ENCODE peak calls at places on chromosomes 12 and 14, in eight cellular contexts. F, L, W, D, Z, T, Y and A are unnamed samples. For H3K27me3, the result is how much of the 10 kb centered on the place peaks cover.

GRCh38 chr14:96568646-96569045 is 66.5 kb downstream of the PAPOLA start:
- DNase-seq in F (no peak), L (no peak), W (no peak), D (no peak), Z (no peak), T (no peak), Y (no peak), A (no peak)

GRCh38 chr12:96249196-96250118 is 55.3 kb downstream of the ELK3 start:
- DNase-seq in F (peak), L (peak), W (peak), D (no peak), Z (no peak), T (no peak), Y (no peak), A (peak)

GRCh38 chr14:72751276-72752033 is 142.4 kb downstream of the DPF3 start:
- DNase-seq in F (peak), L (no peak), W (no peak), D (no peak), Z (no peak), T (no peak), Y (no peak), A (no peak)

GRCh38 chr12:124727244-124727673 is 136.4 kb downstream of the SCARB1 start:
- DNase-seq in F (no peak), L (peak), W (peak), D (peak), Z (peak), T (no peak), Y (peak), A (peak)

GRCh38 chr14:92880851-92881250 is 42.1 kb upstream of the CHGA start:
- DNase-seq in F (peak), L (no peak), W (no peak), D (no peak), Z (peak), T (no peak), Y (peak), A (no peak)

GRCh38 chr12:27052176-27052575 is 29.8 kb downstream of the MED21 start:
- DNase-seq in F (no peak), L (no peak), W (no peak), D (no peak), Z (no peak), T (no peak), Y (no peak), A (no peak)

GRCh38 chr12:52182898-52183543 is 8.8 kb downstream of the KRT80 start:
- DNase-seq in F (peak), L (no peak), W (no peak), D (no peak), Z (no peak), T (no peak), Y (no peak), A (no peak)

GRCh38 chr12:60152756-60153155 is 556.9 kb downstream of the SLC16A7 start:
- DNase-seq in F (no peak), L (no peak), W (no peak), D (no peak), Z (no peak), T (no peak), Y (no peak), A (no peak)

GRCh38 chr14:32251530-32251929 is 48.5 kb upstream of the RNU6-8 start:
- DNase-seq in F (peak), L (no peak), W (no peak), D (no peak), Z (no peak), T (no peak), Y (no peak), A (no peak)

GRCh38 chr12:96427269-96427729 is 27.1 kb upstream of the CDK17 start:
- DNase-seq in F (peak), L (peak), W (peak), D (peak), Z (no peak), T (no peak), Y (peak), A (peak)

GRCh38 chr12:93192878-93193277 is 184.8 kb upstream of the NUDT4 start:
- DNase-seq in F (no peak), L (no peak), W (no peak), D (no peak), Z (no peak), T (no peak), Y (no peak), A (no peak)

GRCh38 chr12:109461049-109461845 is 15.9 kb downstream of the KCTD10 start:
- DNase-seq in F (peak), L (no peak), W (peak), D (no peak), Z (no peak), T (no peak), Y (no peak), A (peak)

GRCh38 chr12:26001530-26001929 is 43.0 kb downstream of the RASSF8 start:
- DNase-seq in F (no peak), L (no peak), W (no peak), D (no peak), Z (no peak), T (no peak), Y (no peak), A (no peak)

GRCh38 chr14:47425302-47425701 is 250.1 kb downstream of the MDGA2 start:
- DNase-seq in F (no peak), L (no peak), W (no peak), D (no peak), Z (no peak), T (no peak), Y (no peak), A (no peak)

GRCh38 chr12:78916845-78917480 is 52.4 kb downstream of the SYT1 start:
- DNase-seq in F (peak), L (no peak), W (no peak), D (no peak), Z (no peak), T (no peak), Y (no peak), A (no peak)

GRCh38 chr14:89000007-89000942 is 175.8 kb downstream of the TTC8 start:
- DNase-seq in F (peak), L (no peak), W (peak), D (no peak), Z (no peak), T (no peak), Y (peak), A (no peak)

GRCh38 chr14:63543826-63544320 is 696 bp upstream of the PPP2R5E start:
- DNase-seq in F (no peak), L (no peak), W (peak), D (no peak), Z (peak), T (no peak), Y (peak), A (no peak)

GRCh38 chr12:104604070-104604994 is 147.6 kb downstream of the CHST11 start:
- DNase-seq in F (peak), L (peak), W (peak), D (peak), Z (peak), T (peak), Y (peak), A (peak)

GRCh38 chr14:68246074-68246980 is 426.7 kb downstream of the RAD51B start:
- DNase-seq in F (no peak), L (no peak), W (no peak), D (no peak), Z (no peak), T (no peak), Y (peak), A (no peak)

GRCh38 chr12:67271976-67272375 is 2.8 kb downstream of the CAND1 start:
- DNase-seq in F (peak), L (no peak), W (no peak), D (no peak), Z (no peak), T (no peak), Y (no peak), A (no peak)

GRCh38 chr12:108605690-108606406 is 8.0 kb upstream of the TMEM119 start:
- DNase-seq in F (no peak), L (no peak), W (no peak), D (no peak), Z (no peak), T (no peak), Y (no peak), A (no peak)

GRCh38 chr12:65602579-65603295 is 221.5 kb upstream of the HMGA2 start:
- DNase-seq in F (peak), L (peak), W (peak), D (peak), Z (peak), T (peak), Y (peak), A (peak)

GRCh38 chr12:117026921-117027250 is 72.3 kb downstream of the TESC start:
- DNase-seq in F (no peak), L (no peak), W (no peak), D (peak), Z (no peak), T (no peak), Y (no peak), A (no peak)

GRCh38 chr12:113065126-113066007 is 8.8 kb downstream of the DTX1 start:
- DNase-seq in F (no peak), L (no peak), W (no peak), D (no peak), Z (no peak), T (no peak), Y (no peak), A (no peak)

GRCh38 chr14:78875031-78875430 is 704.9 kb downstream of the NRXN3 start:
- DNase-seq in F (no peak), L (no peak), W (no peak), D (no peak), Z (no peak), T (no peak), Y (no peak), A (no peak)

GRCh38 chr14:58772814-58773620 is 135.3 kb downstream of the DACT1 start:
- DNase-seq in F (peak), L (no peak), W (no peak), D (no peak), Z (no peak), T (no peak), Y (no peak), A (no peak)

GRCh38 chr14:98909251-98909944 is 362.6 kb downstream of the BCL11B start:
- DNase-seq in F (no peak), L (no peak), W (peak), D (no peak), Z (no peak), T (no peak), Y (peak), A (no peak)

GRCh38 chr14:69441948-69442347 is 42.6 kb upstream of the PLEKHD1 start:
- DNase-seq in F (no peak), L (no peak), W (no peak), D (no peak), Z (no peak), T (no peak), Y (no peak), A (no peak)

GRCh38 chr14:53596845-53597525 is 359.6 kb downstream of the BMP4 start:
- DNase-seq in F (peak), L (no peak), W (no peak), D (no peak), Z (no peak), T (no peak), Y (no peak), A (no peak)

GRCh38 chr12:110022980-110023633 is 23.9 kb downstream of the ANKRD13A start:
- DNase-seq in F (peak), L (no peak), W (no peak), D (peak), Z (no peak), T (no peak), Y (no peak), A (no peak)

GRCh38 chr12:67519824-67520433 is 128.6 kb upstream of the DYRK2 start:
- DNase-seq in F (no peak), L (no peak), W (no peak), D (peak), Z (peak), T (no peak), Y (peak), A (no peak)

GRCh38 chr12:75779891-75780501 is 251.6 kb downstream of the PHLDA1 start:
- DNase-seq in F (no peak), L (no peak), W (no peak), D (no peak), Z (no peak), T (no peak), Y (no peak), A (no peak)

GRCh38 chr12:56299308-56299852 is 750 bp downstream of the CS start:
- DNase-seq in F (peak), L (no peak), W (no peak), D (no peak), Z (peak), T (no peak), Y (peak), A (no peak)

GRCh38 chr12:99979471-99979870 is 5.3 kb downstream of the ANKS1B start:
- DNase-seq in F (no peak), L (no peak), W (no peak), D (no peak), Z (no peak), T (no peak), Y (no peak), A (no peak)

GRCh38 chr12:48796976-48797375 is 8.1 kb upstream of the ADCY6 start:
- DNase-seq in F (no peak), L (no peak), W (no peak), D (no peak), Z (no peak), T (no peak), Y (no peak), A (no peak)

GRCh38 chr12:48800457-48800856 is 11.6 kb upstream of the ADCY6 start:
- DNase-seq in F (no peak), L (no peak), W (no peak), D (no peak), Z (no peak), T (no peak), Y (no peak), A (no peak)

GRCh38 chr12:48794870-48795269 is 6.0 kb upstream of the ADCY6 start:
- DNase-seq in F (peak), L (no peak), W (no peak), D (no peak), Z (no peak), T (no peak), Y (no peak), A (no peak)

GRCh38 chr12:48793696-48794095 is 4.8 kb upstream of the ADCY6 start:
- DNase-seq in F (no peak), L (no peak), W (no peak), D (no peak), Z (no peak), T (no peak), Y (no peak), A (no peak)

GRCh38 chr12:48795550-48796455 is 6.9 kb upstream of the ADCY6 start:
- DNase-seq in F (peak), L (peak), W (peak), D (peak), Z (peak), T (peak), Y (peak), A (peak)
- TF ChIP-seq POLR2A in F (peak), L (no peak), W (no peak), D (no peak), Z (no peak), T (no peak), Y (no peak), A (no peak)

DNA sequence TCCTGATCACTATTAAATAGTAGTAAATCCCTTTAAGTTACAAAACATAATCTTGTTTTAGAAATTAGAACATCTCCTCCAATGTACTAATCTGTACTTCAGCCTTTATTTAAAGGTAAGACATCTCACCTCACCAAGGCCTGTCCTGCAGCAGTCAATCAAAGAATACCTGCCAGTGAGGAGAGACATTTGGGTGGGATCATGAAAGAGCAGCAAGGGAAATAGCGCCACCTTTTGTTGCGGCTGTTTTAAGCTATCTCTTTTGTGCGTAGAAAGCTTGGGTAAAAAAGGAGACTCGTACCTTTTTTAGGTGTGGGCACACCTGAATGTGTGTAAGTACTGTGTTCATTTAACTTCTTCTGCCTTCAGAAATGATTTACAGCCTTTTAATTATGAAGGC is 117.8 kb upstream of the TMTC1 start:
- DNase-seq in F (no peak), L (no peak), W (no peak), D (no peak), Z (no peak), T (no peak), Y (no peak), A (no peak)
- TF ChIP-seq CTCF in F (no peak), L (no peak), W (no peak), D (no peak), Z (no peak), T (no peak), Y (no peak), A (peak)

GRCh38 chr12:14647028-14647750 is 49.2 kb downstream of the GUCY2C start:
- DNase-seq in F (no peak), L (no peak), W (no peak), D (no peak), Z (no peak), T (no peak), Y (no peak), A (no peak)
- H3K27me3 ChIP-seq in F (under half), L (under half), W (under half), D (under half), Z (under half), T (under half), Y (under half), A (under half)

GRCh38 chr14:60986500-60986899 is 5.5 kb downstream of the SLC38A6 start:
- DNase-seq in F (no peak), L (no peak), W (no peak), D (no peak), Z (no peak), T (no peak), Y (no peak), A (no peak)

GRCh38 chr14:60981626-60982455 is 796 bp downstream of the SLC38A6 start:
- DNase-seq in F (peak), L (no peak), W (peak), D (no peak), Z (no peak), T (no peak), Y (no peak), A (no peak)

GRCh38 chr14:60977848-60978247 is 3.0 kb downstream of the TRMT5 start:
- DNase-seq in F (no peak), L (no peak), W (no peak), D (no peak), Z (no peak), T (no peak), Y (no peak), A (no peak)

GRCh38 chr14:60984225-60984624 is 3.2 kb downstream of the SLC38A6 start:
- DNase-seq in F (no peak), L (no peak), W (no peak), D (no peak), Z (no peak), T (no peak), Y (no peak), A (no peak)

DNA sequence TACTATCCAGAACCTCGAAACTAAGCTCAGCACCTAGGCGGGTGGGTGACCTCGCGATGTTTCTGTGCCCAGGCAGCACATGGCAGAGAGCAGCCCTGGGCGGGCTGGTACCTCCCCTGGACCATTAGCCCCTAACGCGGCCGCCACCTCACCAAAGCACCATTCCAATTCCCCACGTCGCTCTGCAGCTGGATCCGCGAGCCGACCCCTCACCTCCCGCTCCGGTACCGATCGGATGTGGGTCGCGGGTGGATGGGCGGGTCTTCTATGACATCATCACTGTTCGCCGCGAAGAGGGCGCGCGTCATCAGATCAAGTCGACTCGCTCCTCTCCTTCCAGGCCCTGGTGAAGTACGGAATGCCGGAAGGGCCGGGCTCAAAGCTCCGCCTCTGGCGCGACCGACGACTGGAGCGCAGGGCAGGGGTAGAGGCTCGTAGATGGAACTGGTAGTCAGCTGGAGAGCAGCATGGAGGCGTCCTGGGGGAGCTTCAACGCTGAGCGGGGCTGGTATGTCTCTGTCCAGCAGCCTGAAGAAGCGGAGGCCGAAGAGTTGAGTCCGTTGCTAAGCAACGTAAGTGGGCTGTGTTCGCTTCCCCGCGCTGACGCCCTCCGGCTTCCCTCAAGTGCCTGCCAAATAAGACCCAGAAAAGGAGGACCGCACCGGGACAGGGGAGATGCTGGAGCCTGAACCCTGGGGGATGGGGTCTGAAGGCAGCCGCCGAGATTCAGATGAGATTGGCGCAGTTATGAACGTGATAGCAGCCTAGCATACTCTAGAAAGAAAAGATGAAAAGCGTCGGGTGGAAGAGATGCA is at the start of the genes SLC38A6 and TRMT5:
- DNase-seq in F (peak), L (peak), W (peak), D (peak), Z (peak), T (peak), Y (peak), A (peak)
- TF ChIP-seq POLR2A in F (peak), L (no peak), W (peak), D (no peak), Z (peak), T (peak), Y (peak), A (peak)

GRCh38 chr12:49706351-49707126 is 666 bp downstream of the FMNL3 start:
- DNase-seq in F (peak), L (peak), W (peak), D (no peak), Z (no peak), T (peak), Y (peak), A (peak)

GRCh38 chr12:49705479-49706267 is 1.5 kb downstream of the FMNL3 start:
- DNase-seq in F (peak), L (no peak), W (peak), D (no peak), Z (no peak), T (peak), Y (peak), A (peak)

GRCh38 chr12:49708851-49709250 is 1.6 kb upstream of the FMNL3 start:
- DNase-seq in F (no peak), L (no peak), W (no peak), D (no peak), Z (no peak), T (no peak), Y (no peak), A (no peak)

GRCh38 chr12:49707127-49707811 is at the start of gene FMNL3:
- DNase-seq in F (peak), L (peak), W (peak), D (peak), Z (peak), T (peak), Y (peak), A (peak)

DNA sequence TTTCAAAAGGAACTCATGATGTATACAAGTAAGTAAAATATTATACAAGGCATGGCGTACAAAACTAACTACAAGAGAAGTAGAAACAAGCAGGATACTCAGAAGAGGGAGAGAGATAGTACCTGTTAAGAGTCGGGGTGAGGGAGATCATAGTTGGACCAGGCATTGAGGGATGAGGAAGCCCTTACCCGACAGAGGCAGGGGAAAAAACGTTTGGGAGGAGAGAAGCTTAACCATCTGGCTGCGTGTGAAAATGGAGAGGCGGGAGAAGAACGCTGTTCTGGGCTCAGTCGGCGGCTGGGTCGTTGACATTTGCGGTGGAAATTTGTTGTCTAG is 575 bp upstream of the FMNL3 start:
- DNase-seq in F (no peak), L (no peak), W (no peak), D (no peak), Z (no peak), T (peak), Y (no peak), A (peak)
- TF ChIP-seq CTCF in F (no peak), L (no peak), W (no peak), D (no peak), Z (no peak), T (no peak), Y (no peak), A (no peak)

DNA sequence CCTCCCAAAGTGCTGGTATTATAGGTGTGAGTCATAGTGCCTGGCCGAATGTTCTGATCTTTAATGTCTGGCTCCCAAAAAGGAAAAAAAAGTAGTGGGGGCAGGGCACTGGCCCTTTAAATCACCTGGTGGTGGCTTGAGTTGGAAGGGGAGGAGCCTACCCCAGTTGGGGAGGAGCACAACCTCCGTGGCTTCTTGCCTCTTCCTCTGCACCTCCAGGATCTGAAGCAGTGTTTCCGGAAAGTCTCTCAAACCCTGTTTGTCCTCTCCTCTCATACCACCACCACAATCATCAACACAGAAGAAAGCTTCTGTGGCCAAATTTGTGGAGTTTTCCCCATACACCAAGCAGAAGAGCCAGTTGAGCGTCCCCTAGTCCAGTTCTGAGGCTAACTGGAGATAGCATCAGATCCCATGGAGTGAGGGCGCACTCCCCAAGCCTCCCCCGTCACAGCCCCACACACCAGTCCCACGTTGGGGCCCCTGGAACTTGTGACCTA is 24.3 kb upstream of the RCOR1 start:
- DNase-seq in F (no peak), L (no peak), W (no peak), D (no peak), Z (no peak), T (no peak), Y (peak), A (no peak)
- H3K27me3 ChIP-seq in F (under half), L (under half), W (under half), D (under half), Z (under half), T (under half), Y (under half), A (under half)